ENCODE peak calls at places on chromosomes 11 and 22, in eight cellular contexts. Z is fibroblast of lung, H is skeletal muscle cell, F is fibroblast of pulmonary artery, I is EL, S is activated T-cell treated with anti-CD3 and anti-CD28 coated beads for 1 hour, L is NCI-H524 treated with DMSO at 0.1 percent for 48 hours, D is T-helper 1 cell. B is an unnamed sample.

GRCh38 chr11:6988506-6988905 is 31.6 kb downstream of the ZNF214 start:
- DNase-seq in Z (no peak), H (no peak), F (no peak), I (peak), S (no peak), L (no peak), D (no peak), B (no peak)

GRCh38 chr11:126113515-126113957 is 50.9 kb upstream of the CDON start:
- DNase-seq in Z (peak), H (peak), F (peak), I (peak), S (no peak), L (peak), D (no peak), B (peak)

GRCh38 chr11:72138821-72139390 is 3.4 kb downstream of the FOLR3 start:
- DNase-seq in Z (no peak), H (no peak), F (no peak), I (no peak), S (no peak), L (no peak), D (no peak), B (no peak)

GRCh38 chr11:105202844-105203548 is 63.4 kb upstream of the CARD18 start:
- DNase-seq in Z (no peak), H (no peak), F (peak), I (no peak), S (no peak), L (no peak), D (no peak), B (peak)

GRCh38 chr22:21981874-21982273 is 713 bp downstream of the TOP3B start:
- DNase-seq in Z (no peak), H (no peak), F (no peak), I (no peak), S (no peak), L (no peak), D (no peak), B (no peak)

GRCh38 chr11:11157201-11157600 is 195.8 kb downstream of the CSNK2A3 start:
- DNase-seq in Z (peak), H (no peak), F (peak), I (peak), S (peak), L (no peak), D (peak), B (peak)

GRCh38 chr22:31532060-31532459 is 35.7 kb downstream of the SFI1 start:
- DNase-seq in Z (no peak), H (no peak), F (no peak), I (peak), S (no peak), L (no peak), D (no peak), B (no peak)

GRCh38 chr22:36986242-36986821 is 32.9 kb downstream of the TST start:
- DNase-seq in Z (peak), H (no peak), F (no peak), I (no peak), S (no peak), L (no peak), D (no peak), B (no peak)

GRCh38 chr11:33635161-33635560 is 65.5 kb downstream of the C11orf91 start:
- DNase-seq in Z (peak), H (no peak), F (peak), I (peak), S (no peak), L (no peak), D (no peak), B (no peak)

GRCh38 chr22:37187552-37187890 is 526 bp downstream of the C1QTNF6 start:
- DNase-seq in Z (no peak), H (no peak), F (peak), I (peak), S (no peak), L (no peak), D (no peak), B (peak)

GRCh38 chr11:16191212-16191851 is 165.0 kb downstream of the SOX6 start:
- DNase-seq in Z (no peak), H (no peak), F (no peak), I (no peak), S (no peak), L (no peak), D (no peak), B (no peak)

GRCh38 chr11:64356498-64357411 is 2.2 kb upstream of the RPS6KA4 start:
- DNase-seq in Z (peak), H (no peak), F (peak), I (peak), S (no peak), L (no peak), D (no peak), B (peak)

GRCh38 chr22:20571078-20571503 is 63.7 kb downstream of the MED15 start:
- DNase-seq in Z (no peak), H (no peak), F (no peak), I (no peak), S (no peak), L (no peak), D (no peak), B (no peak)

GRCh38 chr22:28892175-28892731 is 8.9 kb downstream of the ZNRF3 start:
- DNase-seq in Z (no peak), H (no peak), F (no peak), I (no peak), S (no peak), L (no peak), D (no peak), B (no peak)

GRCh38 chr11:55357560-55358184 is 10.1 kb upstream of the OR4A15 start:
- DNase-seq in Z (no peak), H (no peak), F (no peak), I (no peak), S (no peak), L (no peak), D (no peak), B (no peak)

GRCh38 chr11:93655581-93656255 is 5.8 kb upstream of the CEP295 start:
- DNase-seq in Z (no peak), H (no peak), F (no peak), I (no peak), S (no peak), L (no peak), D (no peak), B (no peak)

GRCh38 chr11:45100338-45100737 is 46.1 kb upstream of the PRDM11 start:
- DNase-seq in Z (no peak), H (no peak), F (peak), I (peak), S (no peak), L (peak), D (no peak), B (peak)

GRCh38 chr11:12377824-12378593 is 638 bp downstream of the PARVA start:
- DNase-seq in Z (peak), H (no peak), F (peak), I (peak), S (no peak), L (no peak), D (peak), B (peak)

GRCh38 chr11:36231300-36231699 is 57.9 kb downstream of the COMMD9 start:
- DNase-seq in Z (peak), H (peak), F (peak), I (peak), S (no peak), L (no peak), D (no peak), B (peak)

GRCh38 chr22:24868979-24869378 is 63.0 kb downstream of the SGSM1 start:
- DNase-seq in Z (no peak), H (no peak), F (no peak), I (no peak), S (no peak), L (no peak), D (no peak), B (no peak)

GRCh38 chr11:130247289-130247688 is 67.4 kb downstream of the ZBTB44 start:
- DNase-seq in Z (no peak), H (no peak), F (no peak), I (no peak), S (no peak), L (no peak), D (no peak), B (no peak)

GRCh38 chr11:20712912-20713311 is 43.5 kb downstream of the NELL1 start:
- DNase-seq in Z (no peak), H (no peak), F (no peak), I (no peak), S (no peak), L (no peak), D (no peak), B (no peak)

GRCh38 chr11:105960252-105961245 is 61.5 kb downstream of the MSANTD4 start:
- DNase-seq in Z (no peak), H (no peak), F (no peak), I (no peak), S (no peak), L (peak), D (no peak), B (no peak)

GRCh38 chr22:19187716-19188563 is 9.4 kb upstream of the SLC25A1 start:
- DNase-seq in Z (no peak), H (no peak), F (no peak), I (no peak), S (no peak), L (no peak), D (no peak), B (no peak)

GRCh38 chr22:36807627-36808026 is 9.2 kb downstream of the PVALB start:
- DNase-seq in Z (no peak), H (no peak), F (no peak), I (no peak), S (no peak), L (no peak), D (no peak), B (no peak)

GRCh38 chr11:34284836-34285235 is 73.0 kb downstream of the ABTB2 start:
- DNase-seq in Z (no peak), H (no peak), F (no peak), I (no peak), S (no peak), L (no peak), D (no peak), B (no peak)

GRCh38 chr11:72595292-72595684 is 78.9 kb downstream of the PDE2A start:
- DNase-seq in Z (no peak), H (no peak), F (no peak), I (no peak), S (no peak), L (no peak), D (no peak), B (no peak)

GRCh38 chr11:125423247-125423849 is 72.7 kb downstream of the FEZ1 start:
- DNase-seq in Z (no peak), H (no peak), F (no peak), I (no peak), S (no peak), L (no peak), D (no peak), B (peak)

GRCh38 chr11:115739878-115740277 is 235.7 kb upstream of the CADM1 start:
- DNase-seq in Z (no peak), H (no peak), F (no peak), I (no peak), S (no peak), L (no peak), D (no peak), B (no peak)

GRCh38 chr11:103055174-103055890 is 36.6 kb downstream of the DCUN1D5 start:
- DNase-seq in Z (peak), H (no peak), F (peak), I (peak), S (no peak), L (no peak), D (no peak), B (peak)

GRCh38 chr11:130606781-130607511 is 158.5 kb downstream of the ADAMTS15 start:
- DNase-seq in Z (peak), H (peak), F (no peak), I (peak), S (no peak), L (no peak), D (no peak), B (no peak)

GRCh38 chr11:58164389-58164788 is 24.5 kb upstream of the OR9Q2 start:
- DNase-seq in Z (no peak), H (no peak), F (no peak), I (no peak), S (no peak), L (no peak), D (no peak), B (no peak)

GRCh38 chr11:94027210-94027609 is 6.1 kb downstream of the HEPHL1 start:
- DNase-seq in Z (no peak), H (no peak), F (no peak), I (no peak), S (no peak), L (no peak), D (no peak), B (no peak)

GRCh38 chr11:123419720-123420466 is 10.2 kb upstream of the GRAMD1B start:
- DNase-seq in Z (no peak), H (no peak), F (no peak), I (no peak), S (no peak), L (no peak), D (no peak), B (no peak)

GRCh38 chr11:67160872-67161783 is 42.1 kb downstream of the KDM2A start:
- DNase-seq in Z (peak), H (no peak), F (peak), I (peak), S (no peak), L (no peak), D (no peak), B (no peak)

GRCh38 chr11:64525711-64526110 is 65.3 kb upstream of the SLC22A12 start:
- DNase-seq in Z (no peak), H (no peak), F (no peak), I (no peak), S (no peak), L (no peak), D (no peak), B (no peak)

B was measured in A172.